ENCODE peak calls at places on chromosomes 11 and 22, in eight cellular contexts. D is SK-N-SH; B is body of pancreas; G is HCT116; N is uterus; O is endodermal cell; E is CD8-positive, alpha-beta memory T cell; K is thoracic aorta. L is an unnamed sample. For H3K4me1, the result is how much of the 10 kb centered on the place peaks cover.

GRCh38 chr11:8068605-8069221 is 12.3 kb upstream of the TUB start:
- DNase-seq in D (peak), B (peak), G (no peak), N (peak), O (peak), E (no peak), K (no peak), L (peak)

GRCh38 chr11:110447897-110448522 is 18.3 kb downstream of the FDX1 start:
- DNase-seq in D (no peak), B (no peak), G (no peak), N (no peak), O (no peak), E (peak), K (no peak), L (no peak)

GRCh38 chr11:90204407-90204806 is 18.4 kb downstream of the CHORDC1 start:
- DNase-seq in D (no peak), B (no peak), G (no peak), N (no peak), O (no peak), E (no peak), K (no peak), L (no peak)

GRCh38 chr11:130994043-130994442 is 77.8 kb upstream of the SNX19 start:
- DNase-seq in D (no peak), B (no peak), G (no peak), N (no peak), O (no peak), E (no peak), K (no peak), L (no peak)

GRCh38 chr11:88886796-88887195 is 179.0 kb downstream of the GRM5 start:
- DNase-seq in D (peak), B (no peak), G (peak), N (no peak), O (peak), E (peak), K (no peak), L (no peak)

GRCh38 chr22:27669798-27670599 is 131.6 kb downstream of the MN1 start:
- DNase-seq in D (no peak), B (no peak), G (no peak), N (no peak), O (peak), E (no peak), K (no peak), L (peak)

GRCh38 chr22:46069518-46070214 is 80.7 kb upstream of the PPARA start:
- DNase-seq in D (peak), B (peak), G (peak), N (peak), O (no peak), E (peak), K (peak), L (peak)

GRCh38 chr11:19872526-19873135 is 160.0 kb downstream of the NAV2 start:
- DNase-seq in D (no peak), B (no peak), G (no peak), N (no peak), O (peak), E (no peak), K (no peak), L (no peak)

GRCh38 chr11:26621147-26621546 is 49.1 kb upstream of the MUC15 start:
- DNase-seq in D (no peak), B (no peak), G (no peak), N (no peak), O (no peak), E (no peak), K (no peak), L (no peak)

GRCh38 chr11:95305726-95306522 is 74.9 kb upstream of the SESN3 start:
- DNase-seq in D (no peak), B (no peak), G (no peak), N (no peak), O (no peak), E (no peak), K (no peak), L (no peak)

GRCh38 chr22:31630331-31631329 is 31.4 kb downstream of the PISD start:
- DNase-seq in D (peak), B (peak), G (no peak), N (peak), O (peak), E (peak), K (peak), L (peak)

GRCh38 chr11:69903206-69903605 is 84.0 kb upstream of the FGF3 start:
- DNase-seq in D (no peak), B (no peak), G (no peak), N (no peak), O (no peak), E (no peak), K (no peak), L (no peak)

GRCh38 chr11:130673698-130674097 is 225.3 kb downstream of the ADAMTS15 start:
- DNase-seq in D (no peak), B (no peak), G (no peak), N (no peak), O (no peak), E (no peak), K (no peak), L (no peak)

GRCh38 chr11:46127150-46127638 is 5.9 kb upstream of the PHF21A start:
- DNase-seq in D (peak), B (no peak), G (peak), N (no peak), O (no peak), E (peak), K (no peak), L (no peak)

GRCh38 chr11:127627629-127628462 is 627.3 kb upstream of the KIRREL3 start:
- DNase-seq in D (no peak), B (peak), G (no peak), N (no peak), O (no peak), E (no peak), K (no peak), L (peak)

GRCh38 chr11:1943977-1944376 is 3.2 kb upstream of the MRPL23 start:
- DNase-seq in D (no peak), B (no peak), G (no peak), N (peak), O (no peak), E (no peak), K (no peak), L (no peak)

GRCh38 chr11:33387996-33388395 is 130.8 kb downstream of the HIPK3 start:
- DNase-seq in D (no peak), B (no peak), G (no peak), N (no peak), O (no peak), E (no peak), K (no peak), L (no peak)

GRCh38 chr11:3747704-3748103 is 49.6 kb downstream of the NUP98 start:
- DNase-seq in D (no peak), B (no peak), G (no peak), N (no peak), O (no peak), E (no peak), K (no peak), L (no peak)

DNA sequence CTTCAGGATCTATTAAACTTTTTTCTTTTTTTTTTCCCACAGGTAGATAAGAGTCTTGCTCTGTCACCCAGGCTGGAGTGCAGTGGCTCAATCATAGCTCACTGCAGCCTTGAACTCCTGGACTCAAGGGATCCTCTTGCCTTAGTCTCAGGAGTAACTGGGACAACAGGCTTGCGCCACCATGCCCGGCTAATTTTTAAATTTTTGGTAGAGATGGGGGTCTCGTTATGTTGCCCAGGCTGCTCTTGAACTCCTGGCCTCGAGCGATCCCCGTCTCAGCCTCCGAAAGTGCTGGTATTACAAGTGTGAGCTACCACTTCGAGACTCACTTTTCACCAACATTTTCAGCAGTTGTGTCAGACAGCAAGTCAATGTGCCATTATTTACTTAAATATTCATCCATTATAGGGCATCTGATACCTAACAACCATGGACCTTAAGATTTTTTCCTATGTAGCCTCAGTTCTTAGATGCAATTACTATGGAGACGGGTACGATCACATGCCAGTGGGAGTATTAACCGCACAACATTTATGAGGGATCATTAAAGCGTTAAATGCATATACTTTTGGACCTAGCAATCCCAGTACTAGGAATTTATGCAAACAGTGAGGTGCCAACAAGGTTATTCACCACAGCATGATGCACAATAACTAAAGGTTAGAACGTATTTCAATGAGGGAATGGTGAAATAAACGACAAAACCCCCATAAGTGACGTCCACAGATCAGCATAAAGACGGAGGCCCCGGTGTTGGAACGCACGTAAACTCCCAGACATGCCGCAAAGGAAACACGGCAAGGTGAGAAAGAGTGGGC is 753 bp downstream of the SIRT3 start:
- DNase-seq in D (no peak), B (no peak), G (no peak), N (no peak), O (peak), E (no peak), K (no peak), L (no peak)
- H3K4me1 ChIP-seq in D (under half), B (under half), G (under half), N (under half), O (under half), E (under half), K (under half), L (under half)

GRCh38 chr11:118884613-118885274 is 1.1 kb downstream of the CXCR5 start:
- DNase-seq in D (no peak), B (no peak), G (no peak), N (no peak), O (no peak), E (no peak), K (no peak), L (no peak)
- H3K4me3 ChIP-seq in D (no peak), B (no peak), G (no peak), N (no peak), O (no peak), E (no peak), K (no peak), L (no peak)

DNA sequence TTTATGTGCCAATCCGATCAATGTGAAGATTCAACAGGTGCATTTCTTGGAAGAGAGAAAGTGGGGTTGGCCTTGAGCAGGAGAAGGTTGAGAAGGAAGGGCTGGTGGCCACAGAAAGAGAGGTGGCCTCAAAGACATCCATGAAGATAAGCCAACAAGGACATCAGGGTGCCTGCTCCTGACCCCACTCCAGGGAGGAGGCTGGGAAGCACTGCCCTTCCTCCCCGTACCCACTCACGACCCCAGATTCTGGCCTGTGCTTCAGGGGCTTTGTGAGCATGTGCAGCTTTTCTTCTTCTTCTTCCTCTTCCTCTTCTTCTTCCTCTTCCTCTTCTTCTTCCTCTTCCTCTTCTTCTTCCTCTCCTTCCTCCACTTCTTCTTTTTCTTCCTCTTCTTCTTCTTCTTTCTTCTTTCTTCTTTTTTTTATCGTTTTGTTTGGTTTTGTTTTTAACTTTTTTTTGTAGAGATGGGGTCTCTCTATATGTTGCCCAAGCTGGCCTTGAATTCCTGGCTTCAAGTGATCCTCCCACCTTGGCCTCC is 30.3 kb downstream of the DKK3 start:
- DNase-seq in D (no peak), B (no peak), G (no peak), N (no peak), O (no peak), E (no peak), K (no peak), L (no peak)
- H3K4me1 ChIP-seq in D (half or more), B (under half), G (under half), N (under half), O (under half), E (under half), K (half or more), L (under half)

DNA sequence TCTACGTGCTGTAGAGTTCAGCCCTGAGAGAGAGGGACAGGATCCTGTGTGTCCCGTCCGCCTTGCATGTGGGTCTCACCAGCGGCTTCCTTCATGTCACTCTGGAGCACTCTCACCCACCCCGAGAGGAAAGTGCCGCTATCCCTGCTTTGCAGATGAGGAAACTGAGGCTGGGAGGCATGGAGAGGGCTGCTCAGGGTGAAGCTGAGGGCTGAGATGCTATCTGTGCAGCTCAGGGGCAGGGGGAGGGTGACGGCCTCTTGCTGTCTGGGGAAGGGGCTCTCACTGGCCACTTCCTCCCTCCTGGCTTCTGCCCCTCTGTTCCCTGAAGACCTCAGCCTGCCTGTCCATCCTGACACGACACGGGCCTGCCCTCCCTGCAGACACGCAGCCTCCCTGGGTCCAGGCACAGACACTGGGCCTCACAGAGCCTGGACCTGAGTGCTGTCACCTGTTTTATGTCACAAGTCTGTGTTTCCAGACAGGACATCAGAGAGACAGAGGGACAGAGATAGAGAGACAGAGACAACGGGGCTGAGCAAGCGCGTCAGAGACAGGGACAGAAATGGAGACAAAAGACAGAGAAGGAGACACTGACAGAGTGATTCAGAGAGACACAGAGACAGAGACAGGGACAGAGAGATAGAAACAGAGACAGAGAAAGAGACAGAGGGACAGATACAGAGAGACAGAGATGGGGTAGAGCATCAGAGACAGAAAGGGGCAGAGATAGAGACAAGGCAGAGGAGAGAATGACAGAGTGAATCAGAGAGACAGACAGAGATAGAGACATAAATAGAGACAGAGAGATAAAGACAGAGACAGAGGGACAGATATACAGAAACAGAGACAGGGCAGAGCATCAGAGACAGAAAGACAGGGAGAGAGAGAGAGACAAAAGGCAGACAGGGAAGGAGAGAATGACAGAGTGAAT is 53.1 kb downstream of the MCM5 start:
- DNase-seq in D (peak), B (no peak), G (no peak), N (no peak), O (no peak), E (no peak), K (no peak), L (no peak)
- H3K4me3 ChIP-seq in D (no peak), B (no peak), G (no peak), N (no peak), O (no peak), E (no peak), K (no peak), L (no peak)